ENCODE peak calls at places on chromosomes 6 and 20, in six cellular contexts. Q, B, U, R, E and Z are unnamed samples.
A peak's percentile ranks its signal among the peaks of the same experiment; 100 is the strongest.

GRCh38 chr6:139265512-139266190 is 26.1 kb downstream of the TXLNB start:
- DNase-seq in R (no peak), E (no peak), U (no peak), B (no peak), Q (no peak), Z (no peak)

GRCh38 chr6:13763740-13764381 is 50.5 kb downstream of the MCUR1 start:
- DNase-seq in B (no peak), R (no peak), E (no peak), U (peak; percentile 48), Q (no peak), Z (no peak)

GRCh38 chr6:169961772-169962561 is 210.5 kb downstream of the ERMARD start:
- DNase-seq in E (peak; percentile 26), U (peak; percentile 75), Q (peak; percentile 80), B (no peak), R (no peak), Z (no peak)

GRCh38 chr6:149033454-149034241 is 283.9 kb upstream of the TAB2 start:
- DNase-seq in R (no peak), B (no peak), E (no peak), Q (no peak), U (no peak), Z (no peak)

GRCh38 chr20:50386641-50386960 is 123.6 kb upstream of the PTPN1 start:
- DNase-seq in B (no peak), U (no peak), Q (no peak), R (no peak), E (no peak), Z (no peak)

GRCh38 chr6:4611441-4612129 is 164.6 kb upstream of the CDYL start:
- DNase-seq in U (peak; percentile 78), Q (no peak), B (no peak), R (no peak), E (no peak), Z (no peak)

GRCh38 chr6:9308284-9308683 is 872.9 kb upstream of the SLC35B3 start:
- DNase-seq in E (no peak), U (no peak), Q (no peak), R (no peak), B (no peak), Z (no peak)

GRCh38 chr6:13794184-13794583 is 20.2 kb downstream of the MCUR1 start:
- DNase-seq in R (no peak), Q (no peak), U (no peak), E (peak; percentile 75), B (no peak), Z (peak; percentile 37)

GRCh38 chr6:26215200-26216014 is 128.2 kb downstream of the HFE start:
- DNase-seq in U (no peak), Q (peak; percentile 72), E (peak; percentile 26), R (no peak), B (no peak), Z (peak; percentile 35)

GRCh38 chr6:34275128-34275804 is 26.5 kb upstream of the SMIM29 start:
- DNase-seq in Q (no peak), B (no peak), E (no peak), R (no peak), U (no peak), Z (no peak)

GRCh38 chr6:20319520-20320357 is 81.9 kb upstream of the E2F3 start:
- DNase-seq in E (no peak), R (no peak), Q (peak; percentile 97), U (no peak), B (no peak), Z (no peak)

GRCh38 chr20:53984781-53985518 is 85.4 kb downstream of the BCAS1 start:
- DNase-seq in R (no peak), U (no peak), B (no peak), Q (no peak), E (no peak), Z (no peak)

GRCh38 chr6:153003294-153003645 is 761 bp upstream of the MTRF1L start:
- DNase-seq in R (no peak), Q (no peak), E (no peak), B (no peak), U (no peak), Z (no peak)

GRCh38 chr6:139888691-139889122 is 514.3 kb upstream of the CITED2 start:
- DNase-seq in E (peak; percentile 39), R (no peak), U (no peak), Q (no peak), B (no peak), Z (no peak)

GRCh38 chr6:19327684-19328083 is 509.5 kb upstream of the ID4 start:
- DNase-seq in Q (no peak), E (peak; percentile 25), B (no peak), U (no peak), R (no peak), Z (no peak)

GRCh38 chr6:14009416-14009815 is 84.7 kb downstream of the RNF182 start:
- DNase-seq in E (no peak), B (no peak), R (no peak), U (no peak), Q (no peak), Z (no peak)

GRCh38 chr6:27726620-27727023 is 185.6 kb downstream of the OR2B2 start:
- DNase-seq in B (peak; percentile 48), E (no peak), Q (no peak), U (no peak), R (peak; percentile 71), Z (no peak)

GRCh38 chr6:143400258-143401059 is 50.0 kb downstream of the ADAT2 start:
- DNase-seq in U (no peak), E (peak; percentile 42), B (no peak), Q (no peak), R (no peak), Z (no peak)

GRCh38 chr6:68967549-68968300 is 332.6 kb downstream of the ADGRB3 start:
- DNase-seq in R (peak; percentile 52), E (peak; percentile 71), U (peak; percentile 68), B (no peak), Q (no peak), Z (peak; percentile 69)

GRCh38 chr6:14066782-14067406 is 50.7 kb upstream of the CD83 start:
- DNase-seq in R (no peak), E (peak; percentile 85), U (no peak), Q (no peak), B (no peak), Z (peak; percentile 23)

GRCh38 chr20:19735446-19735845 is 22.6 kb upstream of the RIN2 start:
- DNase-seq in U (peak; percentile 85), R (peak; percentile 64), Q (no peak), B (peak; percentile 82), E (peak; percentile 88), Z (peak; percentile 77)

GRCh38 chr20:47360207-47360488 is 3.6 kb upstream of the ZMYND8 start:
- DNase-seq in E (peak; percentile 91), B (no peak), U (peak; percentile 81), R (no peak), Q (peak; percentile 31), Z (no peak)

GRCh38 chr20:44247131-44247571 is at the start of gene GDAP1L1:
- DNase-seq in U (no peak), R (no peak), Q (no peak), B (no peak), E (no peak), Z (peak; percentile 86)

GRCh38 chr6:106256201-106256968 is 69.2 kb downstream of the ATG5 start:
- DNase-seq in U (no peak), E (no peak), Q (no peak), R (no peak), B (no peak), Z (no peak)

GRCh38 chr6:1579096-1579495 is 30.6 kb upstream of the FOXC1 start:
- DNase-seq in U (no peak), B (no peak), Q (no peak), R (no peak), E (no peak), Z (no peak)

GRCh38 chr6:117072134-117072533 is 193.2 kb upstream of the VGLL2 start:
- DNase-seq in E (no peak), B (no peak), U (no peak), Q (no peak), R (no peak), Z (peak; percentile 10)

GRCh38 chr6:158409451-158409850 is 97.2 kb downstream of the TULP4 start:
- DNase-seq in U (no peak), Q (no peak), E (peak; percentile 89), B (no peak), R (no peak), Z (no peak)

GRCh38 chr6:52419809-52420667 is at the start of gene EFHC1:
- DNase-seq in E (peak; percentile 99), U (peak; percentile 99), B (peak; percentile 77), R (peak; percentile 89), Q (peak; percentile 99), Z (peak; percentile 99)
- H3K4me1 ChIP-seq in E (peaks cover 18% of the 10 kb centered on the region), U (peaks cover 24% of the 10 kb centered on the region), B (peaks cover 45% of the 10 kb centered on the region), R (peaks cover 51% of the 10 kb centered on the region), Q (peaks cover 49% of the 10 kb centered on the region), Z (peaks cover 25% of the 10 kb centered on the region)

GRCh38 chr6:144582939-144583613 is 297.9 kb downstream of the UTRN start:
- DNase-seq in U (peak; percentile 66), B (no peak), Q (peak; percentile 89), R (no peak), E (peak; percentile 46), Z (peak; percentile 90)
- H3K4me3 ChIP-seq in U (no peak overlapping the region), B (no peak overlapping the region), Q (peak overlapping the region; percentile 50), R (no peak overlapping the region), E (peak overlapping the region; percentile 16), Z (peak overlapping the region; percentile 89)

GRCh38 chr20:49151437-49151836 is 36.7 kb downstream of the STAU1 start:
- DNase-seq in Q (no peak), U (no peak), E (no peak), R (no peak), B (no peak), Z (no peak)

GRCh38 chr20:49149281-49150045 is 38.7 kb downstream of the STAU1 start:
- DNase-seq in Q (no peak), R (no peak), E (no peak), B (no peak), U (no peak), Z (no peak)

GRCh38 chr20:49148601-49149000 is 39.5 kb downstream of the STAU1 start:
- DNase-seq in U (no peak), B (no peak), E (no peak), Q (no peak), R (no peak), Z (no peak)

GRCh38 chr20:49146442-49146841 is 41.7 kb downstream of the STAU1 start:
- DNase-seq in B (no peak), E (no peak), U (no peak), Q (no peak), R (no peak), Z (no peak)

DNA sequence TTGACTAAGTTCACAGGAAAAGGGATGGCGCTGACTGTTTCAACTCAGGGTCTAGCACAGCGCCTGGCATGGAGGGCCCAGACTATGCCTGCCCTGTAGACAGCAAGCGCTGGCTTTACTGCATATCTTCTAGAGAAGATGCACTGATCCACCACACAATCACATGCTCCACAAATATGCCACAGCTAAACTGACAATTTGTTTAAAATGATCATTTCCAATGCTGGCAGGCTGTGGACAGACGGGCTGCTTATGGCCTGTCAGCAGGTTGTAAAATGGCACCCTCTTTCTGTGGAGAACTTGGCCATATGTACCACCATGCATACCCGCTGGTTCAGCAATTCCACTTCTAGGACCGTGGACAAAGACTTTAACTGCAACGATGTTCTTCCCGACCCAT is 40.9 kb downstream of the STAU1 start:
- DNase-seq in Q (no peak), E (no peak), R (no peak), U (no peak), B (no peak), Z (no peak)
- H3K36me3 ChIP-seq in Q (peaks cover 47% of the 10 kb centered on the region), E (peaks cover 17% of the 10 kb centered on the region), R (peaks cover 3% of the 10 kb centered on the region), U (peaks cover 43% of the 10 kb centered on the region), B (peaks cover 24% of the 10 kb centered on the region), Z (peaks cover 65% of the 10 kb centered on the region)

DNA sequence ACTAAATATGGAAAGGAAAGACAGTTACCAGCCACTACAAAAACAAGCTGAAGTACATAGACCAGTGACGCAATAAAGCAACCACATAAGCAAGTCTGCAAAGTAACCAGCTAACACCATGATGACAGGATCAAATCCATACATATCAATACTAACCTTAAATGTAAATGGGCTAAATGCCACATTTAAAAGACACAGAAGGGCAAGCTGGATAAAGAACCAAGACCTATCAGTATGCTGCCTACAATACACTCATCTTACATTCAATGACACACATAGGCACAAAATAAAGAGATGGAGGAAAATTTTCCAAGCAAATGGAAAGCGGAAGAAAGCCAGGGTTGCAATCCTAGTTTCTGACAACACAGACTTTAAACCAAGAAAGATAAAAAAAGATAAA is 24.1 kb downstream of the HLA-C start:
- DNase-seq in U (no peak), E (no peak), B (no peak), Q (no peak), R (no peak), Z (no peak)
- H3K4me1 ChIP-seq in U (no peaks in the 10 kb centered on the region), E (no peaks in the 10 kb centered on the region), B (peaks cover 18% of the 10 kb centered on the region), Q (no peaks in the 10 kb centered on the region), R (peaks cover 3% of the 10 kb centered on the region), Z (no peaks in the 10 kb centered on the region)